ENCODE peak calls at places on chromosomes 5 and 9, in ten cellular contexts. One of them, this sample, is unnamed.
A peak's percentile ranks its signal among the peaks of the same experiment; 100 is the strongest.

GRCh38 chr9:115425614-115426013 is 307.7 kb upstream of the TNC start:
- DNase-seq in mesendoderm: no peak
- DNase-seq in mammary epithelial cell: no peak
- DNase-seq in K562: no peak
- DNase-seq in GM12878: no peak
- DNase-seq in HCT116: no peak
- DNase-seq in mesenchymal stem cell: no peak
- DNase-seq in hepatocyte: no peak
- DNase-seq in neuronal stem cell: no peak
- DNase-seq in IMR-90: no peak
- DNase-seq in this sample: no peak

GRCh38 chr5:65861830-65862241 is 64.5 kb upstream of the ERBIN start:
- DNase-seq in mesenchymal stem cell: peak; percentile 91
- DNase-seq in neuronal stem cell: no peak
- DNase-seq in IMR-90: peak; percentile 92
- DNase-seq in hepatocyte: no peak
- DNase-seq in GM12878: no peak
- DNase-seq in HCT116: peak; percentile 61
- DNase-seq in mesendoderm: peak; percentile 57
- DNase-seq in K562: no peak
- DNase-seq in mammary epithelial cell: peak; percentile 93
- DNase-seq in this sample: peak; percentile 77

GRCh38 chr5:154273028-154273617 is 82.6 kb downstream of the GALNT10 start:
- DNase-seq in mesendoderm: no peak
- DNase-seq in GM12878: no peak
- DNase-seq in HCT116: no peak
- DNase-seq in IMR-90: peak; percentile 21
- DNase-seq in mammary epithelial cell: no peak
- DNase-seq in K562: peak; percentile 21
- DNase-seq in mesenchymal stem cell: peak; percentile 55
- DNase-seq in hepatocyte: peak; percentile 32
- DNase-seq in neuronal stem cell: no peak
- DNase-seq in this sample: peak; percentile 87

GRCh38 chr5:76691470-76692273 is 24.3 kb upstream of the F2R start:
- DNase-seq in mammary epithelial cell: no peak
- DNase-seq in IMR-90: peak; percentile 59
- DNase-seq in mesenchymal stem cell: peak; percentile 80
- DNase-seq in mesendoderm: peak; percentile 53
- DNase-seq in hepatocyte: peak; percentile 26
- DNase-seq in GM12878: peak; percentile 11
- DNase-seq in neuronal stem cell: no peak
- DNase-seq in K562: no peak
- DNase-seq in HCT116: no peak
- DNase-seq in this sample: peak; percentile 59

GRCh38 chr9:35962126-35962906 is 4.4 kb upstream of the OR2S2 start:
- DNase-seq in hepatocyte: no peak
- DNase-seq in neuronal stem cell: no peak
- DNase-seq in GM12878: no peak
- DNase-seq in mesendoderm: no peak
- DNase-seq in HCT116: no peak
- DNase-seq in K562: no peak
- DNase-seq in mesenchymal stem cell: peak; percentile 36
- DNase-seq in IMR-90: peak; percentile 85
- DNase-seq in mammary epithelial cell: no peak
- DNase-seq in this sample: peak; percentile 85

GRCh38 chr9:83582026-83582425 is 40.9 kb upstream of the IDNK start:
- DNase-seq in neuronal stem cell: no peak
- DNase-seq in GM12878: no peak
- DNase-seq in mammary epithelial cell: peak; percentile 56
- DNase-seq in mesendoderm: no peak
- DNase-seq in HCT116: no peak
- DNase-seq in hepatocyte: no peak
- DNase-seq in IMR-90: peak; percentile 36
- DNase-seq in mesenchymal stem cell: no peak
- DNase-seq in K562: no peak
- DNase-seq in this sample: peak; percentile 49

GRCh38 chr5:7576023-7576715 is 180.2 kb downstream of the ADCY2 start:
- DNase-seq in HCT116: no peak
- DNase-seq in GM12878: no peak
- DNase-seq in mammary epithelial cell: no peak
- DNase-seq in neuronal stem cell: no peak
- DNase-seq in IMR-90: no peak
- DNase-seq in mesenchymal stem cell: no peak
- DNase-seq in K562: no peak
- DNase-seq in hepatocyte: no peak
- DNase-seq in mesendoderm: no peak
- DNase-seq in this sample: no peak

GRCh38 chr5:14775857-14776256 is 95.7 kb downstream of the ANKH start:
- DNase-seq in neuronal stem cell: no peak
- DNase-seq in mesendoderm: no peak
- DNase-seq in mesenchymal stem cell: no peak
- DNase-seq in hepatocyte: no peak
- DNase-seq in mammary epithelial cell: peak; percentile 69
- DNase-seq in IMR-90: peak; percentile 42
- DNase-seq in K562: no peak
- DNase-seq in HCT116: no peak
- DNase-seq in GM12878: no peak
- DNase-seq in this sample: peak; percentile 80

GRCh38 chr5:135944967-135945560 is 9.7 kb downstream of the LECT2 start:
- DNase-seq in HCT116: peak; percentile 71
- DNase-seq in IMR-90: peak; percentile 89
- DNase-seq in K562: peak; percentile 15
- DNase-seq in mesendoderm: peak; percentile 83
- DNase-seq in GM12878: no peak
- DNase-seq in mammary epithelial cell: peak; percentile 63
- DNase-seq in mesenchymal stem cell: peak; percentile 84
- DNase-seq in hepatocyte: peak; percentile 91
- DNase-seq in neuronal stem cell: peak; percentile 61
- DNase-seq in this sample: peak; percentile 78

GRCh38 chr5:998975-999501 is 9.6 kb upstream of the NKD2 start:
- DNase-seq in mammary epithelial cell: no peak
- DNase-seq in hepatocyte: no peak
- DNase-seq in GM12878: no peak
- DNase-seq in K562: no peak
- DNase-seq in mesendoderm: no peak
- DNase-seq in neuronal stem cell: no peak
- DNase-seq in IMR-90: no peak
- DNase-seq in mesenchymal stem cell: peak; percentile 52
- DNase-seq in HCT116: no peak
- DNase-seq in this sample: no peak

GRCh38 chr5:137096149-137097103 is 402.7 kb downstream of the SPOCK1 start:
- DNase-seq in mammary epithelial cell: peak; percentile 57
- DNase-seq in IMR-90: peak; percentile 27
- DNase-seq in mesenchymal stem cell: no peak
- DNase-seq in GM12878: no peak
- DNase-seq in mesendoderm: no peak
- DNase-seq in neuronal stem cell: no peak
- DNase-seq in K562: no peak
- DNase-seq in hepatocyte: no peak
- DNase-seq in HCT116: no peak
- DNase-seq in this sample: peak; percentile 85

GRCh38 chr5:163506726-163507125 is 1.3 kb downstream of the MAT2B start:
- DNase-seq in K562: no peak
- DNase-seq in mesenchymal stem cell: peak; percentile 61
- DNase-seq in neuronal stem cell: no peak
- DNase-seq in hepatocyte: peak; percentile 30
- DNase-seq in IMR-90: peak; percentile 67
- DNase-seq in mesendoderm: no peak
- DNase-seq in HCT116: no peak
- DNase-seq in mammary epithelial cell: peak; percentile 60
- DNase-seq in GM12878: no peak
- DNase-seq in this sample: peak; percentile 75

GRCh38 chr9:91289244-91289643 is 72.5 kb downstream of the AUH start:
- DNase-seq in mammary epithelial cell: no peak
- DNase-seq in mesendoderm: no peak
- DNase-seq in HCT116: no peak
- DNase-seq in hepatocyte: no peak
- DNase-seq in neuronal stem cell: no peak
- DNase-seq in K562: no peak
- DNase-seq in mesenchymal stem cell: no peak
- DNase-seq in IMR-90: no peak
- DNase-seq in GM12878: no peak
- DNase-seq in this sample: no peak

GRCh38 chr9:91282292-91282691 is 79.4 kb downstream of the AUH start:
- DNase-seq in HCT116: no peak
- DNase-seq in IMR-90: peak; percentile 61
- DNase-seq in K562: no peak
- DNase-seq in mesenchymal stem cell: peak; percentile 44
- DNase-seq in hepatocyte: no peak
- DNase-seq in neuronal stem cell: no peak
- DNase-seq in mammary epithelial cell: peak; percentile 43
- DNase-seq in mesendoderm: no peak
- DNase-seq in GM12878: no peak
- DNase-seq in this sample: no peak

DNA sequence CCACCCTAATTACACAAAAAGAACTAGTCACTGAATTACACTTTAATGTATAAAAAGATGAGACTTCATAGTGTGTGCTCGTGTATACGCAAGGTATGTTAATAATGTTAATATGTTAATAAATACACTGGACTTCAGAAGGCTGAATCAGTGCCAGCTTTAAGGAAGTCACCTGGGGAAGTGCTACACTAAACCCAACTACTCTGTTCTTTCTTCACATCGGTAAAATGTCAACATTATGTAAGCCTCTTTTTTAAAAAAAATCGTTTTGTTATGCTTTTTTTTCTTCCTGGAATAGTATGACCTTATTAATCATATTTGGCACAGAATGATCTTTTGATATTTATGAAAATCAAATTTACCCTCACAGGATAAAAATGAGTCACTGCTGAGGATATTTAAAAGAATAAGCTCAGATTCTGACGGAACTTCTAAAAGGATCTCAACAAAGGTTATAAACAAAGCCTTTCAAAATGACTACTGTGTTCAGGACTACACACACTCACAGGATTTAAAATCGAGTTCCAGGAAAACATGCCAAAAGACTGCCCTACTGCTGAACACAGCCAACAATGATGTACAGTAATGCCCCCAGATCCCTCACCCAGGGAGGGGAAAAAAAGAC is 75.9 kb downstream of the AUH start:
- DNase-seq in GM12878: no peak
- DNase-seq in hepatocyte: no peak
- DNase-seq in mammary epithelial cell: no peak
- DNase-seq in HCT116: no peak
- DNase-seq in mesendoderm: no peak
- DNase-seq in mesenchymal stem cell: no peak
- DNase-seq in IMR-90: peak; percentile 54
- DNase-seq in K562: no peak
- DNase-seq in neuronal stem cell: no peak
- DNase-seq in this sample: peak; percentile 48
- H3K4me2 ChIP-seq in GM12878: no peak overlapping the region
- H3K4me2 ChIP-seq in hepatocyte: no peak overlapping the region
- H3K4me2 ChIP-seq in mammary epithelial cell: no peak overlapping the region
- H3K4me2 ChIP-seq in HCT116: no peak overlapping the region
- H3K4me2 ChIP-seq in mesendoderm: no peak overlapping the region
- H3K4me2 ChIP-seq in mesenchymal stem cell: no peak overlapping the region
- H3K4me2 ChIP-seq in IMR-90: peak overlapping the region; percentile 78
- H3K4me2 ChIP-seq in K562: no peak overlapping the region
- H3K4me2 ChIP-seq in neuronal stem cell: no peak overlapping the region
- H3K4me2 ChIP-seq in this sample: peak overlapping the region; percentile 13

DNA sequence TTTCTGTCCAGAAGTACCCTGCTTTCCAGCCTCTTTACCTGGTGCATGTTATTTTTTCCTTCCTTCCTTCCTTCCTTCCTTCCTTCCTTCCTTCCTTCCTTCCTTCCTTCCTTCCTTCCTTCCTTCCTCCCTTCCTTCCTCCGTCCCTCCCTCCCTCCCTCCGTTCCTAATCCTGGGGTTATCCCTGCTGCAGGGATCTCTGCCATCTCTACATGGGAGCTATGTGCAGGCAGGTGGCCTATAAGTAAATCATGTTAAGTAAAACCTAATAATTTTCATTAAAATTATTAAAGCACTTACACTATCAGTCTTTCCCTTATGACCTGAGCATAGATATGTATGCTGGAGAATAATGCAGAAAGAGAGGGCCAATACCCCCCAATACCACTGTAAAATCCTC is 351.9 kb downstream of the ZSWIM6 start:
- DNase-seq in mesenchymal stem cell: no peak
- DNase-seq in GM12878: no peak
- DNase-seq in K562: no peak
- DNase-seq in mesendoderm: no peak
- DNase-seq in HCT116: no peak
- DNase-seq in neuronal stem cell: no peak
- DNase-seq in IMR-90: no peak
- DNase-seq in hepatocyte: no peak
- DNase-seq in mammary epithelial cell: no peak
- DNase-seq in this sample: no peak
- H3K4me2 ChIP-seq in mesenchymal stem cell: no peak overlapping the region
- H3K4me2 ChIP-seq in GM12878: no peak overlapping the region
- H3K4me2 ChIP-seq in K562: no peak overlapping the region
- H3K4me2 ChIP-seq in mesendoderm: no peak overlapping the region
- H3K4me2 ChIP-seq in HCT116: no peak overlapping the region
- H3K4me2 ChIP-seq in neuronal stem cell: no peak overlapping the region
- H3K4me2 ChIP-seq in IMR-90: no peak overlapping the region
- H3K4me2 ChIP-seq in hepatocyte: no peak overlapping the region
- H3K4me2 ChIP-seq in mammary epithelial cell: no peak overlapping the region
- H3K4me2 ChIP-seq in this sample: no peak overlapping the region

GRCh38 chr9:87958591-87958990 is 15.7 kb downstream of the CDK20 start:
- DNase-seq in mammary epithelial cell: no peak
- DNase-seq in hepatocyte: no peak
- DNase-seq in K562: no peak
- DNase-seq in HCT116: no peak
- DNase-seq in mesendoderm: no peak
- DNase-seq in neuronal stem cell: no peak
- DNase-seq in GM12878: no peak
- DNase-seq in mesenchymal stem cell: no peak
- DNase-seq in IMR-90: no peak
- DNase-seq in this sample: no peak
- H3K4me2 ChIP-seq in mammary epithelial cell: no peak overlapping the region
- H3K4me2 ChIP-seq in hepatocyte: no peak overlapping the region
- H3K4me2 ChIP-seq in K562: no peak overlapping the region
- H3K4me2 ChIP-seq in HCT116: no peak overlapping the region
- H3K4me2 ChIP-seq in mesendoderm: no peak overlapping the region
- H3K4me2 ChIP-seq in neuronal stem cell: no peak overlapping the region
- H3K4me2 ChIP-seq in GM12878: no peak overlapping the region
- H3K4me2 ChIP-seq in mesenchymal stem cell: no peak overlapping the region
- H3K4me2 ChIP-seq in IMR-90: no peak overlapping the region
- H3K4me2 ChIP-seq in this sample: no peak overlapping the region

GRCh38 chr5:112965733-112966306 is 10.8 kb upstream of the DCP2 start:
- DNase-seq in IMR-90: no peak
- DNase-seq in mesendoderm: no peak
- DNase-seq in HCT116: no peak
- DNase-seq in mesenchymal stem cell: no peak
- DNase-seq in GM12878: no peak
- DNase-seq in K562: no peak
- DNase-seq in neuronal stem cell: no peak
- DNase-seq in mammary epithelial cell: no peak
- DNase-seq in hepatocyte: no peak
- DNase-seq in this sample: no peak
- H3K4me2 ChIP-seq in IMR-90: no peak overlapping the region
- H3K4me2 ChIP-seq in mesendoderm: no peak overlapping the region
- H3K4me2 ChIP-seq in HCT116: no peak overlapping the region
- H3K4me2 ChIP-seq in mesenchymal stem cell: no peak overlapping the region
- H3K4me2 ChIP-seq in GM12878: no peak overlapping the region
- H3K4me2 ChIP-seq in K562: no peak overlapping the region
- H3K4me2 ChIP-seq in neuronal stem cell: no peak overlapping the region
- H3K4me2 ChIP-seq in mammary epithelial cell: no peak overlapping the region
- H3K4me2 ChIP-seq in hepatocyte: no peak overlapping the region
- H3K4me2 ChIP-seq in this sample: no peak overlapping the region